ENCODE peak calls at places on chromosomes 1 and 21, in seven cellular contexts. One of them, this sample, is unnamed.

GRCh38 chr1:117570988-117571409 is 34.8 kb upstream of the TENT5C start:
- DNase-seq in right cardiac atrium: no peak
- DNase-seq in CD8-positive, alpha-beta memory T cell: no peak
- DNase-seq in CD4-positive, CD25-positive, alpha-beta regulatory T cell: no peak
- DNase-seq in ascending aorta: no peak
- DNase-seq in breast epithelium: peak; percentile 53
- DNase-seq in naive thymus-derived CD4-positive, alpha-beta T cell: no peak
- DNase-seq in this sample: no peak

GRCh38 chr1:3314561-3315271 is 139.7 kb upstream of the ARHGEF16 start:
- DNase-seq in right cardiac atrium: no peak
- DNase-seq in CD8-positive, alpha-beta memory T cell: no peak
- DNase-seq in CD4-positive, CD25-positive, alpha-beta regulatory T cell: no peak
- DNase-seq in ascending aorta: no peak
- DNase-seq in breast epithelium: no peak
- DNase-seq in naive thymus-derived CD4-positive, alpha-beta T cell: no peak
- DNase-seq in this sample: no peak

GRCh38 chr21:31343030-31343510 is 991 bp downstream of the TIAM1 start:
- DNase-seq in right cardiac atrium: no peak
- DNase-seq in CD8-positive, alpha-beta memory T cell: no peak
- DNase-seq in CD4-positive, CD25-positive, alpha-beta regulatory T cell: no peak
- DNase-seq in ascending aorta: no peak
- DNase-seq in breast epithelium: no peak
- DNase-seq in naive thymus-derived CD4-positive, alpha-beta T cell: no peak
- DNase-seq in this sample: no peak

GRCh38 chr21:45970674-45971486 is 10.7 kb upstream of the COL6A1 start:
- DNase-seq in right cardiac atrium: peak; percentile 90
- DNase-seq in CD8-positive, alpha-beta memory T cell: no peak
- DNase-seq in CD4-positive, CD25-positive, alpha-beta regulatory T cell: peak; percentile 33
- DNase-seq in ascending aorta: no peak
- DNase-seq in breast epithelium: peak; percentile 54
- DNase-seq in naive thymus-derived CD4-positive, alpha-beta T cell: no peak
- DNase-seq in this sample: no peak

GRCh38 chr21:38269567-38269917 is 12.8 kb downstream of the KCNJ15 start:
- DNase-seq in right cardiac atrium: no peak
- DNase-seq in CD8-positive, alpha-beta memory T cell: no peak
- DNase-seq in CD4-positive, CD25-positive, alpha-beta regulatory T cell: no peak
- DNase-seq in ascending aorta: no peak
- DNase-seq in breast epithelium: no peak
- DNase-seq in naive thymus-derived CD4-positive, alpha-beta T cell: no peak
- DNase-seq in this sample: no peak

GRCh38 chr1:47231314-47232186 is 475 bp downstream of the TAL1 start:
- DNase-seq in right cardiac atrium: peak; percentile 69
- DNase-seq in CD8-positive, alpha-beta memory T cell: peak; percentile 18
- DNase-seq in CD4-positive, CD25-positive, alpha-beta regulatory T cell: peak; percentile 20
- DNase-seq in ascending aorta: no peak
- DNase-seq in breast epithelium: no peak
- DNase-seq in naive thymus-derived CD4-positive, alpha-beta T cell: peak; percentile 14
- DNase-seq in this sample: no peak

GRCh38 chr1:119373465-119373864 is 4.9 kb downstream of the HAO2 start:
- DNase-seq in right cardiac atrium: no peak
- DNase-seq in CD8-positive, alpha-beta memory T cell: no peak
- DNase-seq in CD4-positive, CD25-positive, alpha-beta regulatory T cell: no peak
- DNase-seq in ascending aorta: no peak
- DNase-seq in breast epithelium: no peak
- DNase-seq in naive thymus-derived CD4-positive, alpha-beta T cell: no peak
- DNase-seq in this sample: no peak

GRCh38 chr1:2133039-2133878 is 61.3 kb downstream of the FAAP20 start:
- DNase-seq in right cardiac atrium: peak; percentile 100
- DNase-seq in CD8-positive, alpha-beta memory T cell: peak; percentile 99
- DNase-seq in CD4-positive, CD25-positive, alpha-beta regulatory T cell: peak; percentile 96
- DNase-seq in ascending aorta: peak; percentile 87
- DNase-seq in breast epithelium: peak; percentile 93
- DNase-seq in naive thymus-derived CD4-positive, alpha-beta T cell: peak; percentile 96
- DNase-seq in this sample: peak; percentile 90

GRCh38 chr1:226281058-226281457 is 27.9 kb downstream of the LIN9 start:
- DNase-seq in right cardiac atrium: no peak
- DNase-seq in CD8-positive, alpha-beta memory T cell: no peak
- DNase-seq in CD4-positive, CD25-positive, alpha-beta regulatory T cell: no peak
- DNase-seq in ascending aorta: no peak
- DNase-seq in breast epithelium: no peak
- DNase-seq in naive thymus-derived CD4-positive, alpha-beta T cell: no peak
- DNase-seq in this sample: no peak

GRCh38 chr1:15771836-15772516 is 13.4 kb downstream of the FBLIM1 start:
- DNase-seq in right cardiac atrium: no peak
- DNase-seq in CD8-positive, alpha-beta memory T cell: no peak
- DNase-seq in CD4-positive, CD25-positive, alpha-beta regulatory T cell: no peak
- DNase-seq in ascending aorta: no peak
- DNase-seq in breast epithelium: no peak
- DNase-seq in naive thymus-derived CD4-positive, alpha-beta T cell: no peak
- DNase-seq in this sample: no peak

GRCh38 chr1:54774820-54775498 is 10.6 kb upstream of the PARS2 start:
- DNase-seq in right cardiac atrium: no peak
- DNase-seq in CD8-positive, alpha-beta memory T cell: no peak
- DNase-seq in CD4-positive, CD25-positive, alpha-beta regulatory T cell: no peak
- DNase-seq in ascending aorta: no peak
- DNase-seq in breast epithelium: no peak
- DNase-seq in naive thymus-derived CD4-positive, alpha-beta T cell: no peak
- DNase-seq in this sample: no peak

GRCh38 chr1:227403535-227403934 is 85.2 kb upstream of the CDC42BPA start:
- DNase-seq in right cardiac atrium: no peak
- DNase-seq in CD8-positive, alpha-beta memory T cell: no peak
- DNase-seq in CD4-positive, CD25-positive, alpha-beta regulatory T cell: no peak
- DNase-seq in ascending aorta: no peak
- DNase-seq in breast epithelium: no peak
- DNase-seq in naive thymus-derived CD4-positive, alpha-beta T cell: no peak
- DNase-seq in this sample: no peak

GRCh38 chr1:62045579-62045978 is 149.1 kb upstream of the L1TD1 start:
- DNase-seq in right cardiac atrium: no peak
- DNase-seq in CD8-positive, alpha-beta memory T cell: no peak
- DNase-seq in CD4-positive, CD25-positive, alpha-beta regulatory T cell: no peak
- DNase-seq in ascending aorta: no peak
- DNase-seq in breast epithelium: no peak
- DNase-seq in naive thymus-derived CD4-positive, alpha-beta T cell: no peak
- DNase-seq in this sample: no peak

GRCh38 chr1:231872461-231872910 is 245.9 kb downstream of the DISC1 start:
- DNase-seq in right cardiac atrium: no peak
- DNase-seq in CD8-positive, alpha-beta memory T cell: no peak
- DNase-seq in CD4-positive, CD25-positive, alpha-beta regulatory T cell: no peak
- DNase-seq in ascending aorta: no peak
- DNase-seq in breast epithelium: no peak
- DNase-seq in naive thymus-derived CD4-positive, alpha-beta T cell: no peak
- DNase-seq in this sample: no peak
- H3K27ac ChIP-seq in right cardiac atrium: no peak overlapping the region
- H3K27ac ChIP-seq in CD8-positive, alpha-beta memory T cell: no peak overlapping the region
- H3K27ac ChIP-seq in CD4-positive, CD25-positive, alpha-beta regulatory T cell: no peak overlapping the region
- H3K27ac ChIP-seq in ascending aorta: no peak overlapping the region
- H3K27ac ChIP-seq in breast epithelium: no peak overlapping the region
- H3K27ac ChIP-seq in naive thymus-derived CD4-positive, alpha-beta T cell: no peak overlapping the region
- H3K27ac ChIP-seq in this sample: no peak overlapping the region

DNA sequence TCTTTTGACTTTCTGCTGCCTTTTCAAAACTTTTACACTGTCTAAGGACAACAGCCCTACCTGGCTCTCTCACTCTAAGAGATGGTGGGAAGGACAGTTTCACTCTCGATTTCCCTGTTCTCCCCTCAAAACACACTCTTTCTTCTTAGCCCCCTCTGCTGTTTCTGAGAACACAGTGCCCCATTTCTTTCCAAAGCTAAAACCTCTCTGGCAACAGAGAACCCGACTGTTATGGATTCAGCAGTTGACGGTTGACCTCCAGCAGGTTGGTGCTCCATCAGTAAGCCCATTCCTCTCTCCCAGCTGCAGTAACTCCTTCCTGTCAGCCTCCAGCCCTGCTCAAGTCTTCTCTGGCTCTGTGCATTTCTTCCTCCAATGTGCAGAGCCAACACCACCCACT is 88.2 kb upstream of the ABCD3 start:
- DNase-seq in right cardiac atrium: no peak
- DNase-seq in CD8-positive, alpha-beta memory T cell: no peak
- DNase-seq in CD4-positive, CD25-positive, alpha-beta regulatory T cell: no peak
- DNase-seq in ascending aorta: no peak
- DNase-seq in breast epithelium: no peak
- DNase-seq in naive thymus-derived CD4-positive, alpha-beta T cell: no peak
- DNase-seq in this sample: no peak
- H3K4me1 ChIP-seq in right cardiac atrium: peaks cover 2% of the 10 kb centered on the region
- H3K4me1 ChIP-seq in CD8-positive, alpha-beta memory T cell: no peaks in the 10 kb centered on the region
- H3K4me1 ChIP-seq in CD4-positive, CD25-positive, alpha-beta regulatory T cell: no peaks in the 10 kb centered on the region
- H3K4me1 ChIP-seq in ascending aorta: peaks cover 14% of the 10 kb centered on the region
- H3K4me1 ChIP-seq in breast epithelium: peaks cover 3% of the 10 kb centered on the region
- H3K4me1 ChIP-seq in naive thymus-derived CD4-positive, alpha-beta T cell: no peaks in the 10 kb centered on the region
- H3K4me1 ChIP-seq in this sample: peaks cover 23% of the 10 kb centered on the region

DNA sequence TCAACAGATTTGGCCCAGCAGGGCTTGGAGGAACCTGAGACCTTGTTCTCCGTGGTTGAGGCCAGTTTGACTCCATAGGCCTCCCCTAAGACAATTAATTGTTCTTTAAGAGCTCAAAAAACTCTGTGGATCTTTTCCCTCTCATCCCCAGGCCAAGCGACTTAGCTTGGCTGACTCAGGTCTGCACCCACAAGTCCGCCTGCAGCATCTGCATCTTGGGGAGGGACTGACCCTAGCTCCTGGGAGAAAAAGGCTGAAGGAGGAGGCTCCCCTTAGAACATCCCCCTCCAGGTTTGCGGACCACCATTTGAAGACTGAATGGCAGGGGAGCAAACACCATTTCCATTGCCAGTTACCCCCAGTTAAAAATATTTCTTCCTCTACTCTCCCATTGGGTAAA is 1.5 kb upstream of the HES2 start:
- DNase-seq in right cardiac atrium: no peak
- DNase-seq in CD8-positive, alpha-beta memory T cell: no peak
- DNase-seq in CD4-positive, CD25-positive, alpha-beta regulatory T cell: no peak
- DNase-seq in ascending aorta: no peak
- DNase-seq in breast epithelium: no peak
- DNase-seq in naive thymus-derived CD4-positive, alpha-beta T cell: no peak
- DNase-seq in this sample: no peak
- H3K27ac ChIP-seq in right cardiac atrium: no peak overlapping the region
- H3K27ac ChIP-seq in CD8-positive, alpha-beta memory T cell: no peak overlapping the region
- H3K27ac ChIP-seq in CD4-positive, CD25-positive, alpha-beta regulatory T cell: no peak overlapping the region
- H3K27ac ChIP-seq in ascending aorta: no peak overlapping the region
- H3K27ac ChIP-seq in breast epithelium: no peak overlapping the region
- H3K27ac ChIP-seq in naive thymus-derived CD4-positive, alpha-beta T cell: no peak overlapping the region
- H3K27ac ChIP-seq in this sample: no peak overlapping the region

DNA sequence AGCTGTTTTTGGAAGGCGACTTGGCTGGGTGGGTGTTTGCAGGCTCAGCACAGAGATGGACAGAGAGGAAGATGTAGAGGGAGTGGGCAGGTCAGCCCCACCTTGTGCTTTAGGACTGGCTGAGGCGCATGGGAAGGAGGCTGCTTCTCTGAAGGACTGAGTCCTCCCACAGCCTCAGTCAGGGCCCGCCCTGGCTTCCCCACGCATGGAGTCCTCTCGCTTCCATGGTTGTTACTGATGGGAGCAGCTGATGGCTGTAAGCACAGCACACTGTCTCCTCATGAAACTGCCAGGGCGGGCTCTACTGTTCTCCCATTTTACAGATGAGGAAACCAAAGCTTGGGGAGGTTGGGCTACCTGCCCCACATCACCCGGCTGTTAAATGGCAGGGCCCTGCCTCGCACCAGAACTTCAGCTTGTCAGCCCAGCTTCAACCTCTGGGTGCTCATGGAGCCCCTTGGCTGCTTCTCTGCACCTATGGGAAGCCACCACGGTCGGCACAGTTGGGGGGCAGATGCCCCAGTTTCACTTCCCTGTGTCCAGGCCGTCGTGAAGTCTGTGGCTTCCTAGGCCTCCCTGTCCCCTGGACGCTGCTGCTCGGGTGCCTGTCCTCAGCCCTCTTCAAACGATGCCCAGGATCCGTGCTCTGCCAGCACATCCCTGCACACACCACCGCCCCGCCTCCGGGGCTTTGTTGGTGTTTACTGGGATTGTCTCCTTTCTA is 2.4 kb downstream of the TMEM201 start:
- DNase-seq in right cardiac atrium: peak; percentile 50
- DNase-seq in CD8-positive, alpha-beta memory T cell: no peak
- DNase-seq in CD4-positive, CD25-positive, alpha-beta regulatory T cell: no peak
- DNase-seq in ascending aorta: no peak
- DNase-seq in breast epithelium: peak; percentile 36
- DNase-seq in naive thymus-derived CD4-positive, alpha-beta T cell: no peak
- DNase-seq in this sample: peak; percentile 55
- H3K4me1 ChIP-seq in right cardiac atrium: peaks cover 31% of the 10 kb centered on the region
- H3K4me1 ChIP-seq in CD8-positive, alpha-beta memory T cell: peaks cover 28% of the 10 kb centered on the region
- H3K4me1 ChIP-seq in CD4-positive, CD25-positive, alpha-beta regulatory T cell: peaks cover 26% of the 10 kb centered on the region
- H3K4me1 ChIP-seq in ascending aorta: peaks cover 10% of the 10 kb centered on the region
- H3K4me1 ChIP-seq in breast epithelium: peaks cover 8% of the 10 kb centered on the region
- H3K4me1 ChIP-seq in naive thymus-derived CD4-positive, alpha-beta T cell: peaks cover 27% of the 10 kb centered on the region
- H3K4me1 ChIP-seq in this sample: no peaks in the 10 kb centered on the region

GRCh38 chr1:6688001-6688400 is 13.6 kb downstream of the DNAJC11 start:
- DNase-seq in right cardiac atrium: no peak
- DNase-seq in CD8-positive, alpha-beta memory T cell: no peak
- DNase-seq in CD4-positive, CD25-positive, alpha-beta regulatory T cell: no peak
- DNase-seq in ascending aorta: no peak
- DNase-seq in breast epithelium: no peak
- DNase-seq in naive thymus-derived CD4-positive, alpha-beta T cell: no peak
- DNase-seq in this sample: no peak

GRCh38 chr1:6688757-6689156 is 12.9 kb downstream of the DNAJC11 start:
- DNase-seq in right cardiac atrium: no peak
- DNase-seq in CD8-positive, alpha-beta memory T cell: no peak
- DNase-seq in CD4-positive, CD25-positive, alpha-beta regulatory T cell: no peak
- DNase-seq in ascending aorta: no peak
- DNase-seq in breast epithelium: no peak
- DNase-seq in naive thymus-derived CD4-positive, alpha-beta T cell: no peak
- DNase-seq in this sample: no peak

GRCh38 chr1:6683434-6683833 is 18.2 kb downstream of the DNAJC11 start:
- DNase-seq in right cardiac atrium: no peak
- DNase-seq in CD8-positive, alpha-beta memory T cell: no peak
- DNase-seq in CD4-positive, CD25-positive, alpha-beta regulatory T cell: no peak
- DNase-seq in ascending aorta: no peak
- DNase-seq in breast epithelium: no peak
- DNase-seq in naive thymus-derived CD4-positive, alpha-beta T cell: no peak
- DNase-seq in this sample: no peak

GRCh38 chr1:6685381-6685780 is 16.2 kb downstream of the DNAJC11 start:
- DNase-seq in right cardiac atrium: no peak
- DNase-seq in CD8-positive, alpha-beta memory T cell: no peak
- DNase-seq in CD4-positive, CD25-positive, alpha-beta regulatory T cell: no peak
- DNase-seq in ascending aorta: no peak
- DNase-seq in breast epithelium: no peak
- DNase-seq in naive thymus-derived CD4-positive, alpha-beta T cell: no peak
- DNase-seq in this sample: no peak

GRCh38 chr1:6686294-6686693 is 15.3 kb downstream of the DNAJC11 start:
- DNase-seq in right cardiac atrium: no peak
- DNase-seq in CD8-positive, alpha-beta memory T cell: no peak
- DNase-seq in CD4-positive, CD25-positive, alpha-beta regulatory T cell: no peak
- DNase-seq in ascending aorta: no peak
- DNase-seq in breast epithelium: no peak
- DNase-seq in naive thymus-derived CD4-positive, alpha-beta T cell: no peak
- DNase-seq in this sample: no peak
- H3K27ac ChIP-seq in right cardiac atrium: no peak overlapping the region
- H3K27ac ChIP-seq in CD8-positive, alpha-beta memory T cell: no peak overlapping the region
- H3K27ac ChIP-seq in CD4-positive, CD25-positive, alpha-beta regulatory T cell: no peak overlapping the region
- H3K27ac ChIP-seq in ascending aorta: no peak overlapping the region
- H3K27ac ChIP-seq in breast epithelium: no peak overlapping the region
- H3K27ac ChIP-seq in naive thymus-derived CD4-positive, alpha-beta T cell: no peak overlapping the region
- H3K27ac ChIP-seq in this sample: no peak overlapping the region

GRCh38 chr1:201716742-201717135 is 112.2 kb upstream of the IPO9 start:
- DNase-seq in right cardiac atrium: no peak
- DNase-seq in CD8-positive, alpha-beta memory T cell: no peak
- DNase-seq in CD4-positive, CD25-positive, alpha-beta regulatory T cell: no peak
- DNase-seq in ascending aorta: no peak
- DNase-seq in breast epithelium: no peak
- DNase-seq in naive thymus-derived CD4-positive, alpha-beta T cell: no peak
- DNase-seq in this sample: no peak
- H3K4me1 ChIP-seq in right cardiac atrium: peaks cover 36% of the 10 kb centered on the region
- H3K4me1 ChIP-seq in CD8-positive, alpha-beta memory T cell: no peaks in the 10 kb centered on the region
- H3K4me1 ChIP-seq in CD4-positive, CD25-positive, alpha-beta regulatory T cell: no peaks in the 10 kb centered on the region
- H3K4me1 ChIP-seq in ascending aorta: peaks cover 62% of the 10 kb centered on the region
- H3K4me1 ChIP-seq in breast epithelium: no peaks in the 10 kb centered on the region
- H3K4me1 ChIP-seq in naive thymus-derived CD4-positive, alpha-beta T cell: no peaks in the 10 kb centered on the region
- H3K4me1 ChIP-seq in this sample: peaks cover 29% of the 10 kb centered on the region

This sample was measured in pancreas.